ENCODE peak calls at places on chromosome 6, in eight cellular contexts. L is GM23248, P is neural progenitor cell, K is adrenal gland, E is PC-3, G is spleen, B is H9, S is hepatocyte. D is an unnamed sample. For H3K9me3, the result is how much of the 10 kb centered on the place peaks cover.

GRCh38 chr6:111721677-111722219 is 116.1 kb upstream of the TRAF3IP2 start:
- DNase-seq in L (peak), P (peak), K (no peak), E (peak), G (no peak), B (peak), S (peak), D (no peak)

GRCh38 chr6:39818695-39819094 is 26.5 kb downstream of the DAAM2 start:
- DNase-seq in L (no peak), P (no peak), K (no peak), E (no peak), G (no peak), B (no peak), S (no peak), D (no peak)

GRCh38 chr6:156808287-156808686 is 31.1 kb downstream of the ARID1B start:
- DNase-seq in L (peak), P (no peak), K (no peak), E (no peak), G (no peak), B (no peak), S (no peak), D (no peak)

GRCh38 chr6:133467231-133467981 is 226.2 kb downstream of the EYA4 start:
- DNase-seq in L (no peak), P (no peak), K (no peak), E (no peak), G (no peak), B (no peak), S (no peak), D (no peak)

GRCh38 chr6:136317023-136317649 is 27.5 kb upstream of the BCLAF1 start:
- DNase-seq in L (peak), P (peak), K (peak), E (peak), G (no peak), B (peak), S (peak), D (peak)

GRCh38 chr6:5950448-5950847 is 56.3 kb downstream of the NRN1 start:
- DNase-seq in L (peak), P (peak), K (no peak), E (peak), G (no peak), B (peak), S (no peak), D (no peak)

GRCh38 chr6:152124432-152125074 is 317.1 kb downstream of the ESR1 start:
- DNase-seq in L (peak), P (peak), K (no peak), E (peak), G (no peak), B (no peak), S (peak), D (peak)

GRCh38 chr6:47165918-47166317 is 123.8 kb upstream of the ADGRF1 start:
- DNase-seq in L (no peak), P (no peak), K (no peak), E (no peak), G (no peak), B (no peak), S (no peak), D (no peak)

GRCh38 chr6:105981002-105981887 is 104.9 kb upstream of the PRDM1 start:
- DNase-seq in L (peak), P (peak), K (no peak), E (no peak), G (peak), B (peak), S (no peak), D (no peak)

GRCh38 chr6:122845916-122846632 is 57.0 kb downstream of the SMPDL3A start:
- DNase-seq in L (peak), P (no peak), K (no peak), E (no peak), G (no peak), B (no peak), S (peak), D (peak)

GRCh38 chr6:43009124-43009523 is 4.6 kb downstream of the MEA1 start:
- DNase-seq in L (peak), P (peak), K (no peak), E (peak), G (no peak), B (no peak), S (peak), D (peak)

GRCh38 chr6:125816828-125817280 is 26.1 kb downstream of the NCOA7 start:
- DNase-seq in L (peak), P (no peak), K (no peak), E (no peak), G (no peak), B (no peak), S (no peak), D (no peak)

GRCh38 chr6:148624025-148624424 is 122.8 kb upstream of the UST start:
- DNase-seq in L (peak), P (no peak), K (no peak), E (no peak), G (no peak), B (no peak), S (no peak), D (no peak)
- H3K9me3 ChIP-seq in L (under half), P (under half), K (under half), E (under half), G (under half), B (under half), S (under half), D (under half)

GRCh38 chr6:359261-360035 is 32.1 kb upstream of the IRF4 start:
- DNase-seq in L (no peak), P (no peak), K (no peak), E (no peak), G (peak), B (no peak), S (no peak), D (no peak)
- H3K9me3 ChIP-seq in L (under half), P (under half), K (under half), E (under half), G (under half), B (half or more), S (under half), D (under half)

GRCh38 chr6:168388641-168389633 is 52.0 kb upstream of the SMOC2 start:
- DNase-seq in L (no peak), P (no peak), K (no peak), E (no peak), G (peak), B (peak), S (peak), D (peak)
- H3K9me3 ChIP-seq in L (under half), P (under half), K (under half), E (under half), G (under half), B (under half), S (under half), D (under half)

DNA sequence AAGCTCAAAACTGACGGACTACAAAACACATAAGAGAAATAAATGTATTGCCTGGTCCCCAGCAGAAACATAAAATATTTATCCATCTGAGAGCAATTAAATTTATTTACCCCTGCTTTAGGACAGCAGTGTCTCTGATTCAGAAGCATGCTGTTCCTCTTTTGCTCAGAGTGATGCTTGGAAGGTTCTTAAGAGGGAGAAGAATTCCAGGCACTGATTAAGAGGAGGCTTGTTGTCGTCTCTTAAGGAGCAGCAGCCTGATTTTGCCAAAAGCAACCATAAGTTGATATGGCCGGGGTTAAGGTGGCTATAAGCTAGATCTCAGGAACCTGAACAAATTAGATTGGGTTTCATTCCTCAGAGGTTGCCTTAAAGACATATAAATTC is 25.8 kb downstream of the CAP2 start:
- DNase-seq in L (peak), P (no peak), K (no peak), E (no peak), G (no peak), B (no peak), S (no peak), D (no peak)
- H3K9me3 ChIP-seq in L (under half), P (under half), K (under half), E (under half), G (under half), B (under half), S (under half), D (under half)

DNA sequence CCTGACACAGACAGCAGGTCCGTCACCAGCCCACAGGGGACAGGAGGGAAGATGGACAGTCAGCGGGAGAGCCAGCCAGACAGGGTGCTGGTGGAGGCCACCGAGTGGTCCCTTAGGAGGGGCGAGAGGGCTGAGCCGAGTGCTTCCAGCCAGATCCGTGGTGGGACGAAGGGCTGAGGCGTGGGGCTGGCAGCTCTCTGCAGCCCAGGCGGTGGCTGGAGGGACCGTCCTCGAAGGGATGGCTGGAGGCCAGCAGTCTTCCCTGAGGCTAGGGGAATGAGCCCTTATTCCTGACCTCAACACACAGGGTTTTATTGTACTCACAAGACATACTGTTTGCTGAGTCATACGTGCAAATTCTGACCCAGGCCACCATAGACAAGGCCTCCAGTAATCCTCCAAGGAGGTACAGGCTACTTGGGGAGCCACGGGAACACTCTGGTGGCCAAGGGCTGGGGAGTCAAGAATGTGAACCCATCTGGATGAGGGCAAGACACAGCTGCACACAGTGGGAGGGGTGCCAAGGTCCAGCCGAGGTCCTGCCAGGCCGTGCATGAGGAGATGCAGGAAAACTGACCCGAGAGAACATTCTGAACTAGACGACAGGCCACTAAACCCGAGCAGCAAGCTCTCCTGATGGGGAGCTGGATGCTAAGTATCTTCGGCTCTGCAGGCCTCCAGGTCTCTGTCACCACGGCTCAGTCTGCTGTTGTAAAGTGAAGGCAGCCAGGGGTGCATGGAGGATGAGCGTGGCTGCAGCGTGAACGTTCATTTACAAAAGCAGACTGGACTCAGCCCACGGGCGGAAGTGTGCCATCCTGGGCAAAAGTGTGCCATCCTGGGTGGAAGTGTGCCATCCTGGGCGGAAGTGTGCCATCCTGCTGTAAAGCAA is 242.5 kb downstream of the TTLL2 start:
- DNase-seq in L (no peak), P (no peak), K (peak), E (peak), G (no peak), B (no peak), S (no peak), D (no peak)
- H3K9me3 ChIP-seq in L (under half), P (under half), K (under half), E (under half), G (under half), B (under half), S (under half), D (under half)